ENCODE peak calls at places on chromosomes 13 and 19, in five cellular contexts. One of them, this sample, is unnamed.

GRCh38 chr19:41439441-41440222 is at the start of gene DMAC2:
- DNase-seq in H9: peak
- DNase-seq in IMR-90: peak
- DNase-seq in neuronal stem cell: peak
- DNase-seq in H1: peak
- DNase-seq in this sample: peak

GRCh38 chr13:61414686-61415664 is 674 bp downstream of the PCDH20 start:
- DNase-seq in H9: peak
- DNase-seq in IMR-90: no peak
- DNase-seq in neuronal stem cell: peak
- DNase-seq in H1: peak
- DNase-seq in this sample: no peak

GRCh38 chr13:21116141-21116540 is 54.8 kb upstream of the LATS2 start:
- DNase-seq in H9: no peak
- DNase-seq in IMR-90: no peak
- DNase-seq in neuronal stem cell: no peak
- DNase-seq in H1: no peak
- DNase-seq in this sample: no peak

GRCh38 chr19:12723643-12724426 is at the start of gene TNPO2:
- DNase-seq in H9: peak
- DNase-seq in IMR-90: peak
- DNase-seq in neuronal stem cell: peak
- DNase-seq in H1: peak
- DNase-seq in this sample: peak

GRCh38 chr13:112984954-112985802 is 16.2 kb downstream of the MCF2L start:
- DNase-seq in H9: no peak
- DNase-seq in IMR-90: no peak
- DNase-seq in neuronal stem cell: no peak
- DNase-seq in H1: no peak
- DNase-seq in this sample: peak

GRCh38 chr13:48750588-48751383 is 97.1 kb downstream of the CYSLTR2 start:
- DNase-seq in H9: no peak
- DNase-seq in IMR-90: no peak
- DNase-seq in neuronal stem cell: no peak
- DNase-seq in H1: no peak
- DNase-seq in this sample: no peak

GRCh38 chr13:21034602-21035190 is 26.7 kb downstream of the LATS2 start:
- DNase-seq in H9: peak
- DNase-seq in IMR-90: no peak
- DNase-seq in neuronal stem cell: no peak
- DNase-seq in H1: no peak
- DNase-seq in this sample: no peak

GRCh38 chr19:46537136-46538097 is 41.8 kb upstream of the PNMA8B start:
- DNase-seq in H9: peak
- DNase-seq in IMR-90: peak
- DNase-seq in neuronal stem cell: no peak
- DNase-seq in H1: peak
- DNase-seq in this sample: peak

GRCh38 chr13:30504081-30504480 is 38.3 kb upstream of the HMGB1 start:
- DNase-seq in H9: no peak
- DNase-seq in IMR-90: peak
- DNase-seq in neuronal stem cell: no peak
- DNase-seq in H1: no peak
- DNase-seq in this sample: peak

GRCh38 chr13:76707360-76707759 is 178.8 kb downstream of the KCTD12 start:
- DNase-seq in H9: no peak
- DNase-seq in IMR-90: peak
- DNase-seq in neuronal stem cell: no peak
- DNase-seq in H1: no peak
- DNase-seq in this sample: no peak

GRCh38 chr13:36385471-36385870 is 39.3 kb upstream of the SPART start:
- DNase-seq in H9: no peak
- DNase-seq in IMR-90: peak
- DNase-seq in neuronal stem cell: no peak
- DNase-seq in H1: no peak
- DNase-seq in this sample: no peak

GRCh38 chr19:3976495-3977241 is 5.8 kb upstream of the DAPK3 start:
- DNase-seq in H9: peak
- DNase-seq in IMR-90: no peak
- DNase-seq in neuronal stem cell: no peak
- DNase-seq in H1: peak
- DNase-seq in this sample: no peak

GRCh38 chr19:28463493-28464053 is 749.4 kb downstream of the UQCRFS1 start:
- DNase-seq in H9: no peak
- DNase-seq in IMR-90: no peak
- DNase-seq in neuronal stem cell: no peak
- DNase-seq in H1: no peak
- DNase-seq in this sample: no peak
- H3K23ac ChIP-seq in H9: no peak
- H3K23ac ChIP-seq in IMR-90: no peak
- H3K23ac ChIP-seq in neuronal stem cell: no peak
- H3K23ac ChIP-seq in H1: no peak
- H3K23ac ChIP-seq in this sample: no peak

DNA sequence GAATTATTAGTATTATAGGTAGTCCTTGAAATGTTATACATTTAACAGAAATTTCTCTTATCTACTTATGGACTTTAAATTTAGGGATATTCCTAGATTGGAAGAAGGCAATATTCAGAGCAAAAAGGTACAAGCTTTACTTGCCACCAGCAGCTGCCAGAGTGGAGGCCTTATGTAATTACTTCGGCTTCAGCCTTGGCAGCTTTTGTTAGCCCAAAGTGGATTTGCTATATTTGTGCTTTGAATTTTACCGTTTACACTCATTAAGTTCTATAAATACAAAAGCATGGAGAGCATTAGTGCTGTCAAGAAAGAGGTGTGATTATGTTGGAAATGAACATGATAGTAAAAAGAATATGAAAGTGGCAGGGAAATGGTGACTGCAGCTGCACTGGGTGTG is 319.9 kb downstream of the ATP8A2 start:
- DNase-seq in H9: no peak
- DNase-seq in IMR-90: no peak
- DNase-seq in neuronal stem cell: no peak
- DNase-seq in H1: no peak
- DNase-seq in this sample: no peak
- H2AFZ ChIP-seq in H9: no peak
- H2AFZ ChIP-seq in IMR-90: no peak
- H2AFZ ChIP-seq in neuronal stem cell: no peak
- H2AFZ ChIP-seq in H1: no peak
- H2AFZ ChIP-seq in this sample: no peak

GRCh38 chr19:9835507-9835949 is 410 bp downstream of the PIN1 start:
- DNase-seq in H9: no peak
- DNase-seq in IMR-90: no peak
- DNase-seq in neuronal stem cell: no peak
- DNase-seq in H1: no peak
- DNase-seq in this sample: no peak
- H2BK120ac ChIP-seq in H9: no peak
- H2BK120ac ChIP-seq in IMR-90: no peak
- H2BK120ac ChIP-seq in neuronal stem cell: no peak
- H2BK120ac ChIP-seq in H1: no peak
- H2BK120ac ChIP-seq in this sample: peak

GRCh38 chr19:14405380-14405757 is 13.8 kb downstream of the DDX39A start:
- DNase-seq in H9: peak
- DNase-seq in IMR-90: no peak
- DNase-seq in neuronal stem cell: peak
- DNase-seq in H1: no peak
- DNase-seq in this sample: no peak

GRCh38 chr19:14406645-14407331 is 12.4 kb downstream of the DDX39A start:
- DNase-seq in H9: no peak
- DNase-seq in IMR-90: no peak
- DNase-seq in neuronal stem cell: no peak
- DNase-seq in H1: no peak
- DNase-seq in this sample: no peak

GRCh38 chr19:14404322-14404721 is 14.8 kb downstream of the DDX39A start:
- DNase-seq in H9: no peak
- DNase-seq in IMR-90: no peak
- DNase-seq in neuronal stem cell: no peak
- DNase-seq in H1: no peak
- DNase-seq in this sample: no peak

GRCh38 chr19:14407889-14408640 is 11.1 kb downstream of the DDX39A start:
- DNase-seq in H9: no peak
- DNase-seq in IMR-90: no peak
- DNase-seq in neuronal stem cell: no peak
- DNase-seq in H1: no peak
- DNase-seq in this sample: peak

DNA sequence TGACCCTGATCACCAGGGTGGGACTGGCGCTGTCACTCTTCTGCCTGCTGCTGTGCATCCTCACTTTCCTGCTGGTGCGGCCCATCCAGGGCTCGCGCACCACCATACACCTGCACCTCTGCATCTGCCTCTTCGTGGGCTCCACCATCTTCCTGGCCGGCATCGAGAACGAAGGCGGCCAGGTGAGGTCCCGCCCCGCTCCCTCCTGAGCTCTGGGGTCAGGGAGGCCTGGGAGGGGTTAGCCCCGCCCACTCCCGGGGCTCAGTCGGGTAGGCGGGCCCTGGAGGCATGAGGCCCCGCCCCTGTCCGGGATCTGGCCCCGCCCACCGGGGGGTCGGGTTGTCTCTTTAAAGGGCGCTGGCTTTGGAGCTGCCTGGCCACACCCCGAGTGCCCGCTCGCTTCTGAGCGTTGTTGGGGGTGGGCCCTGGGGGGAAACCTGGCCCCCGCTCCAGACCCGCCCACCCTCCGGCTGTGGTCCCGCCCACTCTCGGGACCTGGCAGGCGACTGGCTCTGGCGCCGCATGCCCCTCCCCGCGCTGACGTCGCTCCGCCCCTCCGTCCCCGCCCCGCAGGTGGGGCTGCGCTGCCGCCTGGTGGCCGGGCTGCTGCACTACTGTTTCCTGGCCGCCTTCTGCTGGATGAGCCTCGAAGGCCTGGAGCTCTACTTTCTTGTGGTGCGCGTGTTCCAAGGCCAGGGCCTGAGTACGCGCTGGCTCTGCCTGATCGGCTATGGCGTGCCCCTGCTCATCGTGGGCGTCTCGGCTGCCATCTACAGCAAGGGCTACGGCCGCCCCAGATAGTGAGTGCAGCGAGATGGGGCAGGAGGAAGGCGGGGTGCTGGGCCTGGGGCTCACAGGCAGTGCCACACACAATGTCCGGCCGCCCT is 13.1 kb downstream of the DDX39A start:
- DNase-seq in H9: peak
- DNase-seq in IMR-90: peak
- DNase-seq in neuronal stem cell: peak
- DNase-seq in H1: peak
- DNase-seq in this sample: peak
- H3K23ac ChIP-seq in H9: no peak
- H3K23ac ChIP-seq in IMR-90: no peak
- H3K23ac ChIP-seq in neuronal stem cell: peak
- H3K23ac ChIP-seq in H1: no peak
- H3K23ac ChIP-seq in this sample: no peak